ENCODE peak calls at places on chromosomes 7 and 10, in nine cellular contexts. A is AG04450, N is pancreas, H is GM06990, B is neural progenitor cell, Y is Peyer's patch, G is HL-60, C is cardiac fibroblast, U is psoas muscle. X is an unnamed sample.

GRCh38 chr7:75758491-75758890 is 13.5 kb downstream of the CCL26 start:
- DNase-seq in B (no peak), C (no peak), N (no peak), G (no peak), A (no peak), U (no peak), H (no peak), Y (no peak), X (no peak)

GRCh38 chr7:48610705-48611104 is 313.6 kb upstream of the CDC14C start:
- DNase-seq in N (no peak), C (no peak), Y (no peak), U (no peak), B (no peak), H (no peak), G (no peak), A (no peak), X (no peak)

GRCh38 chr7:105426606-105427146 is 38.0 kb upstream of the SRPK2 start:
- DNase-seq in G (no peak), Y (no peak), N (no peak), A (no peak), B (no peak), C (no peak), H (no peak), U (no peak), X (no peak)

GRCh38 chr7:19066109-19066508 is 51.3 kb downstream of the TWIST1 start:
- DNase-seq in B (no peak), N (no peak), U (no peak), G (no peak), A (no peak), H (no peak), Y (no peak), C (no peak), X (no peak)

GRCh38 chr10:91117496-91117895 is 103.0 kb upstream of the PCGF5 start:
- DNase-seq in Y (no peak), G (no peak), N (no peak), B (no peak), U (no peak), A (no peak), H (no peak), C (no peak), X (no peak)

GRCh38 chr7:72362246-72362645 is 49.9 kb downstream of the CALN1 start:
- DNase-seq in C (no peak), A (no peak), H (no peak), Y (no peak), G (no peak), B (no peak), U (no peak), N (no peak), X (no peak)

GRCh38 chr7:107725138-107725740 is 18.7 kb upstream of the CBLL1 start:
- DNase-seq in H (no peak), N (peak; percentile 22), Y (no peak), G (peak; percentile 23), B (peak; percentile 68), U (no peak), C (peak; percentile 83), A (peak; percentile 42), X (no peak)

GRCh38 chr10:3775671-3776551 is 9.1 kb downstream of the KLF6 start:
- DNase-seq in B (peak; percentile 63), C (peak; percentile 74), H (no peak), G (peak; percentile 51), Y (no peak), N (no peak), U (no peak), A (no peak), X (no peak)

GRCh38 chr10:31352436-31353226 is 33.6 kb downstream of the ZEB1 start:
- DNase-seq in U (no peak), Y (no peak), B (no peak), C (no peak), N (no peak), G (no peak), H (no peak), A (no peak), X (no peak)

GRCh38 chr10:80170641-80171040 is 34.7 kb downstream of the ANXA11 start:
- DNase-seq in N (no peak), G (no peak), B (no peak), Y (peak; percentile 42), A (no peak), C (no peak), H (no peak), U (no peak), X (no peak)

GRCh38 chr10:80167471-80167870 is 34.9 kb downstream of the PLAC9 start:
- DNase-seq in C (no peak), H (no peak), B (no peak), A (no peak), U (no peak), N (no peak), Y (peak; percentile 41), G (no peak), X (no peak)

GRCh38 chr10:80170026-80170425 is 35.3 kb downstream of the ANXA11 start:
- DNase-seq in U (no peak), C (no peak), H (no peak), B (no peak), G (no peak), A (no peak), N (no peak), Y (peak; percentile 1), X (no peak)

GRCh38 chr10:80168111-80168511 is 35.6 kb downstream of the PLAC9 start:
- DNase-seq in G (no peak), B (no peak), U (peak; percentile 56), A (no peak), N (no peak), Y (peak; percentile 18), H (no peak), C (peak; percentile 18), X (no peak)

DNA sequence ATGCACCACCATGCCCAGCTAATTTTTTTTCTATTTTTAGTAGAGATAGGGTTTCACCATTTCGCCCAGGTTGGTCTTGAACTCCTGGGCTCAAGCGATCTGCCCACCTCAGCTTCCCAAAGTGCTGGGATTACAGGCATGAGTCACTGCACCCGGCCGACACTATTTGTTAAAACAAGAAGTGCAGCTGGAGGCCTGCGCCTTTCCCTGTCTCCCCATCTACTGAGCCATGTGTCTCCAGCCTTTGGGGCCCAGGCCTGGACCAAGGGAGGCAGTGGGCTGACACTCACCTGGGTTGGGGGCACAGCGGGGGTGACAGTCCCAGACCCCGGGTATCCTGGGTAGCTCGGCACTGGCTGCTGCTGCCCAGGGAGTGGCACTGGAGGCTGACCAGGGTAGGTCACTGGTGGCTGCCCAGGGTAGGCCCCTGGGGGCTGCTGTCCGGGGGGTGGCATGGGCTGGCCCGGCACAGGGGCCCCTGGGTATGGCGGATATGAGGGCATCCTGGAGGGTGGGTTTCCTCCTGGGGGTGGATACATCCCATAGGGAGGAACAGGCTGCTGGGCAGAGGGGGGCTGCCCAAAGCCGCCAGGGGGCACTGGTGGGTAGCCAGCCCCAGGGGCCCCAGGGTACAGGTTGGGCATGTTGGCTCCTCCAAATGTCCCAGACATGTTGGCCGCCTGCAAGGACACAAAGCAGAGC is 36.3 kb downstream of the PLAC9 start:
- DNase-seq in C (no peak), A (no peak), U (no peak), Y (peak; percentile 49), B (peak; percentile 29), H (peak; percentile 43), G (peak; percentile 22), N (peak; percentile 42), X (no peak)
- TF ChIP-seq CTCF in C (peak; percentile 17), A (peak; percentile 25), U (peak; percentile 19), Y (peak; percentile 19), B (peak; percentile 38), H (peak; percentile 74), G (peak; percentile 14), N (peak; percentile 24), X (peak; percentile 20)

DNA sequence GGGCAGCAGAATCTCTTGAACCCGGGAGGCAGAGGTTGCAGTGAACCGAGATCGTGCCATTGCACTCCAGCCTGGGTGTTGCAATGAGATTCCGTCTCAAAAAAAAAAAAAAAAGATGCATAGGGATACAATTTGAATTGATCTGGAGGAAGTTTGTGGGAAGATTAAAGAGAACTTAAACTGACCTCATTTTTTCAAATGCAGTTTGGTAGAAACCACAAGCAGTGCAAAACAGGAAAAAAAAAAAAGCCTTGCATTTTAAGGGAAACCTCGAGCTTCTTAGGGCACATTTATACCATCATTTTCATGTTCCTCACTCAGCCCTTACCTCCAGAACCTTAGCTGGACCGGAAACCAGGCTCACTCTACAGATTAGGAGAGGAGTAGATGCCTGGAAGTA is 2.8 kb downstream of the KCTD7 start:
- DNase-seq in A (no peak), B (no peak), N (no peak), G (peak; percentile 27), H (no peak), U (no peak), Y (no peak), C (no peak), X (no peak)
- H3K4me3 ChIP-seq in A (no peak overlapping the region), B (no peak overlapping the region), N (no peak overlapping the region), G (no peak overlapping the region), H (no peak overlapping the region), U (no peak overlapping the region), Y (no peak overlapping the region), C (no peak overlapping the region), X (no peak overlapping the region)

GRCh38 chr7:128136215-128136597 is 104.9 kb upstream of the LEP start:
- DNase-seq in B (peak; percentile 67), H (no peak), C (no peak), N (no peak), G (no peak), A (no peak), Y (no peak), U (no peak), X (no peak)
- TF ChIP-seq CTCF in B (no peak), H (no peak), C (no peak), N (no peak), G (no peak), A (no peak), Y (no peak), U (no peak), X (no peak)

GRCh38 chr10:130550952-130551674 is 414.9 kb downstream of the GLRX3 start:
- DNase-seq in B (no peak), H (no peak), Y (no peak), G (no peak), C (no peak), U (no peak), A (no peak), N (no peak), X (no peak)

GRCh38 chr10:130555411-130555750 is 419.2 kb downstream of the GLRX3 start:
- DNase-seq in A (no peak), G (no peak), U (no peak), H (no peak), Y (no peak), N (no peak), B (no peak), C (no peak), X (no peak)

GRCh38 chr10:130554701-130555410 is 418.7 kb downstream of the GLRX3 start:
- DNase-seq in U (no peak), A (no peak), Y (no peak), C (no peak), H (no peak), N (no peak), B (no peak), G (no peak), X (no peak)

GRCh38 chr10:130551676-130552075 is 415.5 kb downstream of the GLRX3 start:
- DNase-seq in B (no peak), G (no peak), C (no peak), N (no peak), U (no peak), H (no peak), Y (no peak), A (no peak), X (no peak)

DNA sequence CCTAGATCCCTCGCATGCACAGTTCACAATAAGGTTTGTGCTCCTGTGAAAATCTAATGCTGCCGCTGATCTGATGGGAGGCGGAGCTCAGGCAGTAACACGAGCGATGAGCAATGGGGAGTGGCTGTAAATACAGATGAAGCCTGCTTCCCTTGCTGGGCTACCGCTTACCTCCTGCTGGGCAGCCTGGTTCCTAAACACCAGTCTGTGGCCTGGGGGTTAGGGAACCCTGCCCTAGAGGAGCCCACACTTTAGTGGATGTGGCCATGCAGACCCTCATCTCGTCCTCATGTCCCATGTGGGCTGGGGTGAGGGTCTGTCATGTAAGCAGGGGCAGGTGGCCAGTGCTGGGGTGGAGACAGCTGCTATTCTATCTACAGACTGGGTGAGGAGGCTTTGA is 417.7 kb downstream of the GLRX3 start:
- DNase-seq in Y (no peak), H (no peak), G (no peak), N (no peak), C (no peak), B (no peak), A (no peak), U (no peak), X (no peak)
- H3K4me3 ChIP-seq in Y (no peak overlapping the region), H (no peak overlapping the region), G (no peak overlapping the region), N (no peak overlapping the region), C (no peak overlapping the region), B (no peak overlapping the region), A (no peak overlapping the region), U (no peak overlapping the region), X (no peak overlapping the region)

X was measured in BJ.